ENCODE peak calls at places on chromosome 9, in four cellular contexts. E is PC-3; I is suprapubic skin; P is CD4-positive, alpha-beta T cell. L is an unnamed sample.

GRCh38 chr9:133340256-133340655 is 4.3 kb upstream of the SURF6 start:
- DNase-seq in E (no peak), I (no peak), P (no peak), L (no peak)

GRCh38 chr9:94068257-94068656 is 16.0 kb upstream of the PTPDC1 start:
- DNase-seq in E (no peak), I (no peak), P (no peak), L (no peak)

GRCh38 chr9:112831281-112831851 is 59.3 kb downstream of the SLC46A2 start:
- DNase-seq in E (peak), I (no peak), P (no peak), L (no peak)

GRCh38 chr9:135040892-135041291 is 46.6 kb upstream of the OLFM1 start:
- DNase-seq in E (no peak), I (peak), P (no peak), L (no peak)

GRCh38 chr9:7570107-7570720 is 229.4 kb downstream of the DMAC1 start:
- DNase-seq in E (peak), I (no peak), P (peak), L (no peak)

GRCh38 chr9:32264171-32264862 is 120.1 kb upstream of the ACO1 start:
- DNase-seq in E (peak), I (no peak), P (no peak), L (no peak)

GRCh38 chr9:76658510-76659231 is 105.6 kb upstream of the PCA3 start:
- DNase-seq in E (peak), I (no peak), P (no peak), L (no peak)

GRCh38 chr9:120478208-120478607 is 101.8 kb downstream of the CDK5RAP2 start:
- DNase-seq in E (peak), I (no peak), P (no peak), L (no peak)

GRCh38 chr9:22026696-22027095 is 17.6 kb upstream of the CDKN2B start:
- DNase-seq in E (no peak), I (no peak), P (no peak), L (no peak)

GRCh38 chr9:135241381-135242380 is 154.2 kb downstream of the OLFM1 start:
- DNase-seq in E (no peak), I (no peak), P (no peak), L (no peak)

GRCh38 chr9:108553111-108553635 is 302.6 kb downstream of the ACTL7B start:
- DNase-seq in E (no peak), I (no peak), P (no peak), L (no peak)

GRCh38 chr9:108552459-108553040 is 303.2 kb downstream of the ACTL7B start:
- DNase-seq in E (peak), I (no peak), P (no peak), L (no peak)

GRCh38 chr9:108550111-108550510 is 305.7 kb downstream of the ACTL7B start:
- DNase-seq in E (no peak), I (no peak), P (no peak), L (no peak)

GRCh38 chr9:108549184-108549583 is 306.6 kb downstream of the ACTL7B start:
- DNase-seq in E (peak), I (no peak), P (no peak), L (no peak)

DNA sequence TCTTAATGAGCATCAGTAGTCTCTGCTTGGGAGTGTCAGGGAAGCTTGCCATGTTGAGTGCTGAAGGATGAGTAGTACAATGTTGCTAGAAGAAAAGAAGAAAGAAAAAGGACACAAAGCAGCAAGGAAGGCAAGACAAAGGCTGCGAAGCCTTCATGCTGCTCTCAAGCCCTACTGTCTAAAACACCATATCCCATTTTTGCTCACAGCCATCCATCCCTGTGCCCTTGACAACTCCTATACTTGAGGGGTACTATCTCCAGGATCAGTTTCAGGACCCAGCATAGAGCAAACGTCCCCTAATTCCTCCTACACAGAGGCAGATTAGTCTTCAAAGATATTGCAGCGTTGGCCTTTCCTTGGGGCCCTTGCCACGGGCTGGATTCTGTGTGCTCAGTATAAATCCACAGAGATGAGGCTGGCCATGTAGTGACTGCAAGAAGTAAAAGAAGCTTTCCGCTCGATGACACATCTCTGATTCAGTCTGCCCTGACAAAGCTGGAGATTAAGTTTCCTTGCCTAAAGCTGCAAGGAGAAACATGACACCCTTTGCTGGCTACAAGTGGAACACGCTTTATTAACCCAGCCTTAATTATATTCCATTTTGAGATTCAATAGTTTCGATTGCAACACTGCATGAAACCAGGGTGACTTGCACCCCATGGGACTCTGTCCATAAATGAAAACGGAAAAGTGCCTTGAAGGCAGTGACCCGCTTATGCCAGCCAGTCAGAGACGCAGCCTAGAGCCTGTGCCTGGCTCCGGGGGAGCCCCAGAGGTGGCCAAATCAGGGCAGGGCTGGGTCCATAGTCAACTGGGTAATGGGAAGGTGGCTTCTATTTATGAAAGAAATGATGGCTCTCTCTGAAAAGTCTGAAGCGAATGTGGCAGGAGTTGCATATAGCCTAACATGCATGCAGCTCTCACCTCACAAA is 304.5 kb downstream of the ACTL7B start:
- DNase-seq in E (peak), I (no peak), P (no peak), L (no peak)
- H3K27ac ChIP-seq in E (peak), I (peak), P (no peak), L (peak)

GRCh38 chr9:38066907-38067610 is 2.0 kb downstream of the SHB start:
- DNase-seq in E (peak), I (no peak), P (no peak), L (no peak)

GRCh38 chr9:38067892-38068615 is 973 bp downstream of the SHB start:
- DNase-seq in E (no peak), I (no peak), P (no peak), L (no peak)

GRCh38 chr9:38068866-38069628 is at the start of gene SHB:
- DNase-seq in E (peak), I (peak), P (peak), L (no peak)

GRCh38 chr9:38067611-38067891 is 1.5 kb downstream of the SHB start:
- DNase-seq in E (no peak), I (no peak), P (no peak), L (no peak)

GRCh38 chr9:38068616-38068865 is 486 bp downstream of the SHB start:
- DNase-seq in E (peak), I (no peak), P (no peak), L (no peak)
- TF ChIP-seq CTCF in E (no peak), I (no peak), P (no peak), L (no peak)

DNA sequence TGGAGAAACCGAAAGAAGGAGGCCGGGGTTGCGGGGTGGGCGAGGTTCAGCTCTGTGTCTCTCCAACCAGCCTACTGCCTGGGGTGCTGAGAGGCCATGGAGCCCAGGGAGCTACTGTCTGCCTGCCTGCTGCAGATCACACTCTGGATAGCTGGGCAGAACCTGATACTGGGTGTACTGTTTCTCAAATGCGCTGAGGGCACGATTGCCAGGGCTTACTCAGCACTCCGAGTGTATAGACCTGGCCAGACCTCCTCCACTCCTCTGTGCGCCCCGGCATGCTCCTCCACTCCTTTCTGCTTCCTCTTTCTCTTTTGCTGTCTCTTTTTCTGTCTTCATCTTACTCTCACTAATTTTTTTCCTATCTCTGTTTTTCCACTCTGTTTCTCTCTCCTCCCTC is 215.1 kb downstream of the PAPPA start:
- DNase-seq in E (no peak), I (no peak), P (no peak), L (no peak)
- H3K27ac ChIP-seq in E (no peak), I (no peak), P (no peak), L (no peak)

GRCh38 chr9:106860731-106861584 is 2.0 kb upstream of the ZNF462 start:
- DNase-seq in E (peak), I (no peak), P (no peak), L (no peak)

GRCh38 chr9:106861585-106862114 is 1.3 kb upstream of the ZNF462 start:
- DNase-seq in E (no peak), I (no peak), P (no peak), L (no peak)

GRCh38 chr9:106857811-106858470 is 5.0 kb upstream of the ZNF462 start:
- DNase-seq in E (peak), I (no peak), P (no peak), L (no peak)

GRCh38 chr9:106862115-106862945 is 636 bp upstream of the ZNF462 start:
- DNase-seq in E (peak), I (no peak), P (no peak), L (no peak)

GRCh38 chr9:106859957-106860715 is 2.8 kb upstream of the ZNF462 start:
- DNase-seq in E (peak), I (peak), P (no peak), L (no peak)
- TF ChIP-seq CTCF in E (no peak), I (no peak), P (no peak), L (no peak)

DNA sequence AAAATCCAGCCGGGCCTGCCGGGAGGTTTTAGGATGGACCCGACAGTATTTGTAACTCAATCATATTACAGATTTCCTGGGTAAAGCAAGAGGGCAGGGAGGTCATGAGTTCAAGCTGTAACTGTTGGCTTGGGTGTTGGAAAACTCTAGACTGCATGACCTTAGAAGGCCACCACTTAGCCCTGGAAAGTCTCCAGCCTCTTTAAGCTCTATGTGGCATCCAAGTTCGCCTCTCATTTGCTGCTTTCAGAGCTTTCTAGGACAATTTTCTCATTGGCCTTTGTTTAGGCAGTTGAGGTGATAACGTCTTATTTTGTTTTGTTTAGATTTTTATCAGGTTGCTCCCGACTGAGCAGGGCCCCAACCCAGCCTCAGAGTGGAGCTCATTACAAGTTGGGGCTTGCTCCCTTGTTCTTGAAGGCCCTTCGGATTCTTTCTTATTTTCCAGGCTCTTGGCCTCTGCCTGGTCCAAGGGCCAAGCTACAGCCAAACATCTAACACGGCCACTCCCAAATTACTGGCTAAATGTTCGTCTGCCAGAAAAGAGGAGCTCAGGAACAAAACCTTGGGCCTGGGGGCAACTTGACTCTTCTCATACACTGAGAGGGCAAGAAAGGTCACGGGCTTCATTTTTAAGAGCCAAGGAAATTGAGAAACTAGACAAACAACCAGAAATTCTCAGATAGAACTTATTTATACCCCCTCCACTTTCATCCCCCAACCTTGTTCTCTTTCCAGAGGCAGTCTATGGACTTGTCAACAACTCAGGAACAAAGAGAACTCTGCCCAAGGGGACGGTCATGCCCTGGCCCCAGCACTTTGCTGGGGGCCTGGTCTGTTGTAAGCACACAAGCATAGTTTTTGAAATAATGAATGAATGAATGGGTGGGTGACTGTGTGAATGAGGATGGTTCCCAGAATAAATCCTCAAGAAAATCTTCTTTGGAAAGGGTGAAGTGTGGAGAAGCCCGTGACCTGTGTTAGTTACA is 526.9 kb downstream of the BNC2 start:
- DNase-seq in E (no peak), I (no peak), P (no peak), L (no peak)
- H3K27ac ChIP-seq in E (peak), I (peak), P (no peak), L (peak)

GRCh38 chr9:72942451-72942850 is 10.4 kb downstream of the ALDH1A1 start:
- DNase-seq in E (no peak), I (no peak), P (no peak), L (no peak)

GRCh38 chr9:72946821-72947220 is 6.0 kb downstream of the ALDH1A1 start:
- DNase-seq in E (no peak), I (no peak), P (no peak), L (no peak)

GRCh38 chr9:72946318-72946717 is 6.5 kb downstream of the ALDH1A1 start:
- DNase-seq in E (no peak), I (no peak), P (no peak), L (no peak)

GRCh38 chr9:72945391-72945790 is 7.5 kb downstream of the ALDH1A1 start:
- DNase-seq in E (no peak), I (no peak), P (no peak), L (no peak)

DNA sequence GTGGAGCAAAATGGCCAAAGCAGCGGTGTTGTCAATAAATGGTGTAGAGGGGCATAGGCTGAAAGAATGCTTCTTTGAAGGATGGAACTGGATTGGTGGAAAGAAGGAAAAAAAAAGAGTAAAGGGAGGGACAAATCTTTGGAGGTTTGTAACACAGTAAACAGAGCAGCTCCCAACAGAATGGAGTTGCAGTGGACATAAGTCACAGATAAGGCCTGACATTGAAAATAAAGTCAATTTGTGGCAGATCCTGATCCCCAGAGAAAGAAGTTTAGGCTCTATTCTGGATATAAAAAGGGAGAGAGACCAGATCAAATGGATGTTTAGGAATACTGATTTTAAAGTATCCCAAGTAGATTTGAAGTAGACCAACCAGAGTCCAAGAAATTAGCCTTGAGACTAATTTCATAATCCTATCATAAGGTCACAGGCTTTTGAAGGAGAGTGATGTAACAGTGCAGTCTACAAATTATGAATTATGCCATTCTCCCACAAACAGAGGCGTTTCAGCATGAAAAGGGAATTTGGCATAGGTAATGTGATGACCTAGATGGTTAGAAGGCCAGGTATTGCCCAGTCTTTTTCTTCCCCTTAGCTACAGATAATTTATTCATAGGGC is 8.9 kb downstream of the ALDH1A1 start:
- DNase-seq in E (no peak), I (no peak), P (no peak), L (no peak)
- TF ChIP-seq CTCF in E (no peak), I (no peak), P (no peak), L (no peak)

GRCh38 chr9:137405677-137406081 is 17.3 kb downstream of the EXD3 start:
- DNase-seq in E (peak), I (no peak), P (no peak), L (no peak)

GRCh38 chr9:137407590-137408300 is 15.2 kb downstream of the EXD3 start:
- DNase-seq in E (no peak), I (no peak), P (no peak), L (no peak)

GRCh38 chr9:137406085-137406773 is 16.7 kb downstream of the EXD3 start:
- DNase-seq in E (no peak), I (no peak), P (no peak), L (no peak)

GRCh38 chr9:137408651-137409405 is 14.1 kb downstream of the EXD3 start:
- DNase-seq in E (no peak), I (no peak), P (no peak), L (no peak)

GRCh38 chr9:137406876-137407589 is 15.9 kb downstream of the EXD3 start:
- DNase-seq in E (peak), I (no peak), P (peak), L (no peak)
- H3K27ac ChIP-seq in E (no peak), I (no peak), P (no peak), L (peak)

DNA sequence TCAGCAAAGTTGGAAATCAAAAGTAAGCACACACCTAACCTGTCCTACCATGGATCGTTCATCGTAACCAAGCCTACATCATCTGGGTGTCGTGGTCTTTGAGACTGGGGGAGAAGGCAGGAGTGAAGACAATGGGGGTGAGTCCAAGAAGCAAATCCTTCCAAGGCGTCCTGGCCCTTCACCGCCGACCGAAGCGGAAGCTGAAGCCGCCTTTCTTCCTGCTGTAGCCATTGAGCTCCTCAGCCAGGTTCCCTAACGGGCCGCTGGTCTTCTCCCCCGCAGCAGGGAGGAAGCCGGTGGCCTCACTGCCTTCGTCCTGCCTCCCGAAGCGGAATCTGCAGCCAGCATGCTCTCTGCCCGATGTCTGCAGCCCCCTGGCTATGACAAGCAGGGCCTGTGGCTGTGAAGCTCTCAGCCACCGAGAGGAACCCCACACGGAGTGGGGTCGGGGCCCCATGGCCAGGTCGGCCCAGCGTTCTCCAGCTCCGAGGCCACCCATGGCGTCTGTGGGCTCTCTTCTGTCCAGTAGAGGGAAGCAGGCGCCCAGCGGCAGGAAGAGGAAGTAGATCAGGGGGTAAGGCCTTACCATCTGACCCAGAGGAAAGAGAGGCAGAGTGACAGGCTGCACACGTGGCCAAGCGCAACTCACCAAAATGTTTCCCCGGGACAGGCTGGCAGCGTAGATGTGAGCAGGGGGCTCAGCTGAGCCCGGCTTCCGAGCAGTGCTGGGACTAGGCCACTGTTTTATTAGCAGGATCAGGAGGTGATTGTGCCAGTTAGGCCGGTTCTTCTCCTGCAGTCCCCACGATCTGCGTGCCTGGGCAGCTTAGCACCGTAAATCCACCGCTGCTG is 3.1 kb downstream of the QRFP start:
- DNase-seq in E (no peak), I (no peak), P (no peak), L (no peak)
- TF ChIP-seq CTCF in E (no peak), I (peak), P (no peak), L (no peak)

GRCh38 chr9:130214921-130215320 is 42.7 kb downstream of the NCS1 start:
- DNase-seq in E (no peak), I (no peak), P (no peak), L (no peak)
- H3K27ac ChIP-seq in E (no peak), I (no peak), P (no peak), L (no peak)

L was measured in vagina.